ENCODE peak calls at places on chromosomes 16 and 17, in six cellular contexts. F, T, M, Q, R and D are unnamed samples.

GRCh38 chr16:25235991-25236390 is 19.2 kb downstream of the AQP8 start:
- DNase-seq in T (no peak), Q (no peak), M (no peak), R (no peak), F (no peak), D (no peak)

GRCh38 chr16:6484121-6484520 is 848.5 kb upstream of the RBFOX1 start:
- DNase-seq in R (no peak), F (no peak), Q (no peak), T (no peak), M (peak; percentile 27), D (no peak)

GRCh38 chr17:17021194-17021863 is 20.9 kb upstream of the MPRIP start:
- DNase-seq in M (no peak), F (no peak), R (no peak), T (no peak), Q (no peak), D (no peak)

GRCh38 chr17:45320931-45321461 is 4.2 kb upstream of the MAP3K14 start:
- DNase-seq in F (no peak), Q (no peak), M (no peak), R (no peak), T (no peak), D (no peak)

GRCh38 chr16:424623-425081 is 797 bp upstream of the RAB11FIP3 start:
- DNase-seq in M (no peak), Q (no peak), R (no peak), T (no peak), F (no peak), D (no peak)

GRCh38 chr16:69073181-69073669 is 32.2 kb upstream of the HAS3 start:
- DNase-seq in Q (no peak), R (no peak), T (no peak), M (no peak), F (peak; percentile 39), D (no peak)

GRCh38 chr17:21104608-21105007 is 22.2 kb upstream of the DHRS7B start:
- DNase-seq in R (no peak), M (no peak), T (no peak), F (no peak), Q (no peak), D (no peak)

GRCh38 chr16:75591001-75591852 is 25.0 kb downstream of the GABARAPL2 start:
- DNase-seq in R (no peak), M (no peak), Q (no peak), F (no peak), T (no peak), D (no peak)

GRCh38 chr17:66714046-66715023 is 120.6 kb upstream of the CACNG5 start:
- DNase-seq in M (no peak), Q (no peak), T (no peak), R (no peak), F (no peak), D (no peak)

GRCh38 chr16:28110479-28110878 is 47.0 kb upstream of the GSG1L start:
- DNase-seq in M (no peak), F (no peak), R (no peak), T (no peak), Q (no peak), D (no peak)

GRCh38 chr17:43483674-43484551 is at the start of gene DHX8:
- DNase-seq in T (peak; percentile 89), R (peak; percentile 99), F (peak; percentile 93), M (peak; percentile 99), Q (peak; percentile 98), D (peak; percentile 97)

GRCh38 chr17:77690271-77691161 is 268.0 kb upstream of the TNRC6C start:
- DNase-seq in R (no peak), T (no peak), Q (no peak), F (no peak), M (no peak), D (no peak)

GRCh38 chr17:69480197-69480596 is 65.7 kb downstream of the MAP2K6 start:
- DNase-seq in R (no peak), T (no peak), M (peak; percentile 21), Q (no peak), F (no peak), D (no peak)

GRCh38 chr16:25066426-25066746 is 45.2 kb upstream of the LCMT1 start:
- DNase-seq in T (no peak), M (no peak), Q (no peak), F (no peak), R (no peak), D (no peak)

GRCh38 chr17:58338454-58338841 is 9.9 kb upstream of the TSPOAP1 start:
- DNase-seq in T (no peak), M (no peak), Q (no peak), R (no peak), F (no peak), D (no peak)

GRCh38 chr16:57755061-57755684 is 19.6 kb downstream of the KATNB1 start:
- DNase-seq in T (no peak), M (no peak), F (no peak), Q (no peak), R (no peak), D (no peak)